ENCODE peak calls at places on chromosomes 12 and 14, in eight cellular contexts. One of them, this sample, is unnamed.
A peak's percentile ranks its signal among the peaks of the same experiment; 100 is the strongest.

GRCh38 chr12:10385181-10385613 is 4.6 kb downstream of the KLRK1 start:
- DNase-seq in kidney epithelial cell: peak; percentile 93
- DNase-seq in spleen: no peak
- DNase-seq in MM.1S: no peak
- DNase-seq in mammary epithelial cell: peak; percentile 73
- DNase-seq in heart left ventricle: no peak
- DNase-seq in adrenal gland: no peak
- DNase-seq in astrocyte of the spinal cord: peak; percentile 93
- DNase-seq in this sample: no peak

GRCh38 chr12:123805119-123805518 is 43.0 kb downstream of the DNAH10 start:
- DNase-seq in astrocyte of the spinal cord: no peak
- DNase-seq in mammary epithelial cell: no peak
- DNase-seq in adrenal gland: no peak
- DNase-seq in MM.1S: no peak
- DNase-seq in kidney epithelial cell: no peak
- DNase-seq in heart left ventricle: no peak
- DNase-seq in spleen: no peak
- DNase-seq in this sample: no peak

GRCh38 chr14:51180577-51180976 is 59.5 kb upstream of the TMX1 start:
- DNase-seq in MM.1S: no peak
- DNase-seq in adrenal gland: no peak
- DNase-seq in heart left ventricle: no peak
- DNase-seq in kidney epithelial cell: no peak
- DNase-seq in astrocyte of the spinal cord: no peak
- DNase-seq in mammary epithelial cell: no peak
- DNase-seq in spleen: no peak
- DNase-seq in this sample: peak; percentile 65

GRCh38 chr12:124566181-124567034 is 1.0 kb downstream of the NCOR2 start:
- DNase-seq in astrocyte of the spinal cord: peak; percentile 76
- DNase-seq in spleen: peak; percentile 93
- DNase-seq in adrenal gland: peak; percentile 93
- DNase-seq in mammary epithelial cell: peak; percentile 77
- DNase-seq in heart left ventricle: peak; percentile 91
- DNase-seq in kidney epithelial cell: no peak
- DNase-seq in MM.1S: peak; percentile 55
- DNase-seq in this sample: peak; percentile 63

GRCh38 chr12:112167728-112168525 is 42.6 kb downstream of the TRAFD1 start:
- DNase-seq in heart left ventricle: no peak
- DNase-seq in astrocyte of the spinal cord: no peak
- DNase-seq in adrenal gland: no peak
- DNase-seq in spleen: peak; percentile 59
- DNase-seq in MM.1S: no peak
- DNase-seq in kidney epithelial cell: no peak
- DNase-seq in mammary epithelial cell: no peak
- DNase-seq in this sample: no peak

GRCh38 chr14:102272392-102272791 is 32.6 kb downstream of the MOK start:
- DNase-seq in heart left ventricle: no peak
- DNase-seq in kidney epithelial cell: no peak
- DNase-seq in astrocyte of the spinal cord: peak; percentile 30
- DNase-seq in spleen: no peak
- DNase-seq in adrenal gland: no peak
- DNase-seq in mammary epithelial cell: peak; percentile 22
- DNase-seq in MM.1S: no peak
- DNase-seq in this sample: peak; percentile 18

GRCh38 chr14:100417466-100417865 is 94.3 kb downstream of the SLC25A47 start:
- DNase-seq in mammary epithelial cell: peak; percentile 84
- DNase-seq in MM.1S: no peak
- DNase-seq in adrenal gland: peak; percentile 93
- DNase-seq in heart left ventricle: no peak
- DNase-seq in spleen: peak; percentile 72
- DNase-seq in kidney epithelial cell: peak; percentile 90
- DNase-seq in astrocyte of the spinal cord: peak; percentile 94
- DNase-seq in this sample: no peak

GRCh38 chr14:64726585-64726890 is 22.3 kb downstream of the PLEKHG3 start:
- DNase-seq in adrenal gland: no peak
- DNase-seq in kidney epithelial cell: peak; percentile 79
- DNase-seq in spleen: peak; percentile 49
- DNase-seq in MM.1S: peak; percentile 27
- DNase-seq in mammary epithelial cell: peak; percentile 99
- DNase-seq in astrocyte of the spinal cord: peak; percentile 57
- DNase-seq in heart left ventricle: no peak
- DNase-seq in this sample: peak; percentile 54

GRCh38 chr14:102012336-102012735 is 48.0 kb downstream of the DYNC1H1 start:
- DNase-seq in heart left ventricle: no peak
- DNase-seq in adrenal gland: no peak
- DNase-seq in mammary epithelial cell: no peak
- DNase-seq in kidney epithelial cell: no peak
- DNase-seq in spleen: no peak
- DNase-seq in MM.1S: no peak
- DNase-seq in astrocyte of the spinal cord: no peak
- DNase-seq in this sample: no peak

GRCh38 chr12:5688226-5688625 is 256.3 kb downstream of the NTF3 start:
- DNase-seq in MM.1S: no peak
- DNase-seq in kidney epithelial cell: no peak
- DNase-seq in adrenal gland: no peak
- DNase-seq in mammary epithelial cell: no peak
- DNase-seq in heart left ventricle: no peak
- DNase-seq in spleen: no peak
- DNase-seq in astrocyte of the spinal cord: no peak
- DNase-seq in this sample: no peak

GRCh38 chr14:52015411-52016030 is 26.2 kb downstream of the RTRAF start:
- DNase-seq in astrocyte of the spinal cord: peak; percentile 34
- DNase-seq in spleen: no peak
- DNase-seq in kidney epithelial cell: no peak
- DNase-seq in adrenal gland: peak; percentile 39
- DNase-seq in mammary epithelial cell: no peak
- DNase-seq in MM.1S: no peak
- DNase-seq in heart left ventricle: peak; percentile 30
- DNase-seq in this sample: no peak

GRCh38 chr12:107568718-107569117 is 116.9 kb upstream of the PWP1 start:
- DNase-seq in adrenal gland: no peak
- DNase-seq in astrocyte of the spinal cord: no peak
- DNase-seq in kidney epithelial cell: no peak
- DNase-seq in mammary epithelial cell: peak; percentile 77
- DNase-seq in heart left ventricle: no peak
- DNase-seq in spleen: no peak
- DNase-seq in MM.1S: no peak
- DNase-seq in this sample: no peak

GRCh38 chr12:90260136-90260535 is 551.5 kb upstream of the ATP2B1 start:
- DNase-seq in kidney epithelial cell: no peak
- DNase-seq in adrenal gland: no peak
- DNase-seq in astrocyte of the spinal cord: no peak
- DNase-seq in heart left ventricle: no peak
- DNase-seq in mammary epithelial cell: no peak
- DNase-seq in MM.1S: no peak
- DNase-seq in spleen: no peak
- DNase-seq in this sample: no peak

GRCh38 chr14:85532981-85533820 is 3.3 kb downstream of the FLRT2 start:
- DNase-seq in spleen: no peak
- DNase-seq in mammary epithelial cell: peak; percentile 88
- DNase-seq in kidney epithelial cell: no peak
- DNase-seq in heart left ventricle: peak; percentile 44
- DNase-seq in astrocyte of the spinal cord: peak; percentile 81
- DNase-seq in adrenal gland: peak; percentile 64
- DNase-seq in MM.1S: no peak
- DNase-seq in this sample: no peak

GRCh38 chr12:92085040-92085439 is 60.6 kb downstream of the BTG1 start:
- DNase-seq in adrenal gland: no peak
- DNase-seq in kidney epithelial cell: no peak
- DNase-seq in astrocyte of the spinal cord: no peak
- DNase-seq in mammary epithelial cell: no peak
- DNase-seq in spleen: no peak
- DNase-seq in heart left ventricle: no peak
- DNase-seq in MM.1S: peak; percentile 39
- DNase-seq in this sample: peak; percentile 71

GRCh38 chr14:69358233-69358963 is 39.7 kb downstream of the ERH start:
- DNase-seq in mammary epithelial cell: no peak
- DNase-seq in adrenal gland: no peak
- DNase-seq in heart left ventricle: no peak
- DNase-seq in astrocyte of the spinal cord: no peak
- DNase-seq in MM.1S: no peak
- DNase-seq in spleen: no peak
- DNase-seq in kidney epithelial cell: no peak
- DNase-seq in this sample: peak; percentile 56

GRCh38 chr14:70663707-70664179 is 22.0 kb downstream of the TTC9 start:
- DNase-seq in kidney epithelial cell: no peak
- DNase-seq in MM.1S: no peak
- DNase-seq in adrenal gland: peak; percentile 45
- DNase-seq in mammary epithelial cell: no peak
- DNase-seq in astrocyte of the spinal cord: no peak
- DNase-seq in heart left ventricle: peak; percentile 17
- DNase-seq in spleen: no peak
- DNase-seq in this sample: peak; percentile 90

GRCh38 chr14:73227812-73228781 is 9.2 kb upstream of the PAPLN start:
- DNase-seq in adrenal gland: peak; percentile 67
- DNase-seq in astrocyte of the spinal cord: peak; percentile 92
- DNase-seq in MM.1S: no peak
- DNase-seq in spleen: no peak
- DNase-seq in mammary epithelial cell: peak; percentile 82
- DNase-seq in heart left ventricle: peak; percentile 64
- DNase-seq in kidney epithelial cell: peak; percentile 95
- DNase-seq in this sample: peak; percentile 39

GRCh38 chr12:58873496-58873895 is 46.8 kb downstream of the LRIG3 start:
- DNase-seq in adrenal gland: no peak
- DNase-seq in heart left ventricle: no peak
- DNase-seq in MM.1S: no peak
- DNase-seq in kidney epithelial cell: peak; percentile 87
- DNase-seq in mammary epithelial cell: no peak
- DNase-seq in spleen: no peak
- DNase-seq in astrocyte of the spinal cord: peak; percentile 55
- DNase-seq in this sample: no peak

GRCh38 chr12:114018669-114019068 is 52.5 kb upstream of the RBM19 start:
- DNase-seq in MM.1S: no peak
- DNase-seq in astrocyte of the spinal cord: no peak
- DNase-seq in adrenal gland: no peak
- DNase-seq in mammary epithelial cell: peak; percentile 0
- DNase-seq in spleen: no peak
- DNase-seq in heart left ventricle: no peak
- DNase-seq in kidney epithelial cell: no peak
- DNase-seq in this sample: no peak

GRCh38 chr12:114011711-114012110 is 45.6 kb upstream of the RBM19 start:
- DNase-seq in spleen: no peak
- DNase-seq in kidney epithelial cell: no peak
- DNase-seq in MM.1S: no peak
- DNase-seq in heart left ventricle: no peak
- DNase-seq in astrocyte of the spinal cord: no peak
- DNase-seq in adrenal gland: no peak
- DNase-seq in mammary epithelial cell: no peak
- DNase-seq in this sample: no peak

GRCh38 chr12:114012744-114013431 is 46.8 kb upstream of the RBM19 start:
- DNase-seq in kidney epithelial cell: no peak
- DNase-seq in heart left ventricle: no peak
- DNase-seq in MM.1S: no peak
- DNase-seq in mammary epithelial cell: no peak
- DNase-seq in astrocyte of the spinal cord: no peak
- DNase-seq in adrenal gland: no peak
- DNase-seq in spleen: no peak
- DNase-seq in this sample: no peak

GRCh38 chr12:114015851-114016250 is 49.7 kb upstream of the RBM19 start:
- DNase-seq in MM.1S: no peak
- DNase-seq in adrenal gland: no peak
- DNase-seq in kidney epithelial cell: no peak
- DNase-seq in astrocyte of the spinal cord: no peak
- DNase-seq in mammary epithelial cell: no peak
- DNase-seq in heart left ventricle: no peak
- DNase-seq in spleen: no peak
- DNase-seq in this sample: no peak

GRCh38 chr12:114013601-114014345 is 47.6 kb upstream of the RBM19 start:
- DNase-seq in spleen: no peak
- DNase-seq in adrenal gland: no peak
- DNase-seq in astrocyte of the spinal cord: peak; percentile 4
- DNase-seq in mammary epithelial cell: peak; percentile 1
- DNase-seq in heart left ventricle: no peak
- DNase-seq in MM.1S: no peak
- DNase-seq in kidney epithelial cell: no peak
- DNase-seq in this sample: peak; percentile 9
- TF ChIP-seq CTCF in spleen: no peak
- TF ChIP-seq CTCF in adrenal gland: no peak
- TF ChIP-seq CTCF in astrocyte of the spinal cord: peak; percentile 26
- TF ChIP-seq CTCF in mammary epithelial cell: peak; percentile 18
- TF ChIP-seq CTCF in heart left ventricle: no peak
- TF ChIP-seq CTCF in MM.1S: no peak
- TF ChIP-seq CTCF in kidney epithelial cell: peak; percentile 5
- TF ChIP-seq CTCF in this sample: no peak

DNA sequence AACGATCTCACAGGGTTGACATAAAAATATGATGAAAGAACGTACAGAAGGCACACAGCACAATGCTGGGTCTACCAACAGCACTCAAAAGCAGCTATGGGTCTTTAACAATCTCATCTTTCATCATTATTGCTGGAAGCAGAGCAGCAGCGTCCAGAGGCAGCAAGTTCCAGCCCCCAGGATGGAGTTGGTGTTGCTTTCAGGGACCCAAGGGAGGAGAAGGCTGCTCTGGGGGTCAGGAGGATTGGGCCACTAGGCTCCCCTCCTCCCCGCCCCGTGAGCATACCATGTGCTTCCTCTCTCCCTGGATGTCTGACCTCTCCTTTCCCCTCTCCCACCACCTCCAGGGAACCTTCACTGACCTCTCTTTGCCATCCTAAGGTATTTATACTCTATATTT is 13.3 kb downstream of the KCTD10 start:
- DNase-seq in heart left ventricle: no peak
- DNase-seq in MM.1S: no peak
- DNase-seq in astrocyte of the spinal cord: no peak
- DNase-seq in kidney epithelial cell: no peak
- DNase-seq in spleen: no peak
- DNase-seq in adrenal gland: no peak
- DNase-seq in mammary epithelial cell: no peak
- DNase-seq in this sample: no peak
- H3K4me3 ChIP-seq in heart left ventricle: no peak overlapping the region
- H3K4me3 ChIP-seq in MM.1S: no peak overlapping the region
- H3K4me3 ChIP-seq in astrocyte of the spinal cord: peak overlapping the region; percentile 17
- H3K4me3 ChIP-seq in kidney epithelial cell: no peak overlapping the region
- H3K4me3 ChIP-seq in spleen: no peak overlapping the region
- H3K4me3 ChIP-seq in adrenal gland: no peak overlapping the region
- H3K4me3 ChIP-seq in mammary epithelial cell: no peak overlapping the region
- H3K4me3 ChIP-seq in this sample: no peak overlapping the region

GRCh38 chr12:113327000-113327399 is 7.9 kb downstream of the SLC8B1 start:
- DNase-seq in adrenal gland: no peak
- DNase-seq in heart left ventricle: no peak
- DNase-seq in kidney epithelial cell: no peak
- DNase-seq in mammary epithelial cell: no peak
- DNase-seq in MM.1S: no peak
- DNase-seq in spleen: no peak
- DNase-seq in astrocyte of the spinal cord: no peak
- DNase-seq in this sample: no peak
- TF ChIP-seq CTCF in adrenal gland: no peak
- TF ChIP-seq CTCF in heart left ventricle: no peak
- TF ChIP-seq CTCF in kidney epithelial cell: no peak
- TF ChIP-seq CTCF in mammary epithelial cell: no peak
- TF ChIP-seq CTCF in MM.1S: no peak
- TF ChIP-seq CTCF in spleen: no peak
- TF ChIP-seq CTCF in astrocyte of the spinal cord: peak; percentile 9
- TF ChIP-seq CTCF in this sample: no peak

DNA sequence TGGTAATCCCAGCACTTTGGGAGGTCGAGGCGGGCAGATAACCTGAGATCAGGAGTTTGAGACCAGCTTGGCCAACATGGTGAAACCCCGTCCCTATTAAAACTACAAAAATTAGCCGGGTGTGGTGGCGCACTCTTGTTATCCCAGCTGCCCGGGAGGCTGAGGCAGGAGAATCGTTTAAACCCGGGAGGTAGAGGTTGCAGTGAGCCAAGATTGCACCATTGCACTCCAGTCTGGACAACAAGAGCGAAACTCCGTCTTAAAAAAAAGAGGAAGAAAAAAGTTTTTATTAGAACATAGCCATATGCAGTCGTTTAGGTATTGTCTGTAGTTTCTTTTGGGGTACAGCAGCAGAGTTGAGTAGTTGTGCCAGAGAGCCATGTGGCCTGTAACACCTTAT is 2.0 kb downstream of the ADIPOR2 start:
- DNase-seq in MM.1S: no peak
- DNase-seq in astrocyte of the spinal cord: no peak
- DNase-seq in mammary epithelial cell: no peak
- DNase-seq in adrenal gland: no peak
- DNase-seq in heart left ventricle: no peak
- DNase-seq in spleen: no peak
- DNase-seq in kidney epithelial cell: no peak
- DNase-seq in this sample: no peak
- H3K4me3 ChIP-seq in MM.1S: no peak overlapping the region
- H3K4me3 ChIP-seq in astrocyte of the spinal cord: no peak overlapping the region
- H3K4me3 ChIP-seq in mammary epithelial cell: no peak overlapping the region
- H3K4me3 ChIP-seq in adrenal gland: no peak overlapping the region
- H3K4me3 ChIP-seq in heart left ventricle: no peak overlapping the region
- H3K4me3 ChIP-seq in spleen: no peak overlapping the region
- H3K4me3 ChIP-seq in kidney epithelial cell: no peak overlapping the region
- H3K4me3 ChIP-seq in this sample: peak overlapping the region; percentile 95